ENCODE peak calls at places on chromosomes 12 and 14, in six cellular contexts. One of them, this sample, is unnamed.

GRCh38 chr12:3161861-3162260 is 84.7 kb downstream of the TSPAN9 start:
- DNase-seq in NCI-H1436: no peak
- DNase-seq in IMR-90: no peak
- DNase-seq in cerebellum: no peak
- DNase-seq in NCI-H1105 treated with DMSO at 0.1 percent for 48 hours: no peak
- DNase-seq in SIG-M5: no peak
- DNase-seq in this sample: peak

GRCh38 chr12:124848621-124849380 is 14.9 kb downstream of the SCARB1 start:
- DNase-seq in NCI-H1436: no peak
- DNase-seq in IMR-90: no peak
- DNase-seq in cerebellum: peak
- DNase-seq in NCI-H1105 treated with DMSO at 0.1 percent for 48 hours: no peak
- DNase-seq in SIG-M5: no peak
- DNase-seq in this sample: no peak

GRCh38 chr12:90484130-90484529 is 470.8 kb downstream of the CCER1 start:
- DNase-seq in NCI-H1436: no peak
- DNase-seq in IMR-90: no peak
- DNase-seq in cerebellum: no peak
- DNase-seq in NCI-H1105 treated with DMSO at 0.1 percent for 48 hours: no peak
- DNase-seq in SIG-M5: no peak
- DNase-seq in this sample: no peak

GRCh38 chr14:104549536-104550339 is 29.8 kb upstream of the C14orf180 start:
- DNase-seq in NCI-H1436: no peak
- DNase-seq in IMR-90: no peak
- DNase-seq in cerebellum: no peak
- DNase-seq in NCI-H1105 treated with DMSO at 0.1 percent for 48 hours: no peak
- DNase-seq in SIG-M5: no peak
- DNase-seq in this sample: no peak

GRCh38 chr12:6500466-6500865 is 6.6 kb downstream of the NCAPD2 start:
- DNase-seq in NCI-H1436: no peak
- DNase-seq in IMR-90: no peak
- DNase-seq in cerebellum: no peak
- DNase-seq in NCI-H1105 treated with DMSO at 0.1 percent for 48 hours: no peak
- DNase-seq in SIG-M5: no peak
- DNase-seq in this sample: no peak

GRCh38 chr12:68364893-68365725 is 32.9 kb upstream of the MDM1 start:
- DNase-seq in NCI-H1436: no peak
- DNase-seq in IMR-90: peak
- DNase-seq in cerebellum: peak
- DNase-seq in NCI-H1105 treated with DMSO at 0.1 percent for 48 hours: no peak
- DNase-seq in SIG-M5: peak
- DNase-seq in this sample: peak

GRCh38 chr12:62434504-62435336 is 31.9 kb upstream of the MON2 start:
- DNase-seq in NCI-H1436: no peak
- DNase-seq in IMR-90: no peak
- DNase-seq in cerebellum: no peak
- DNase-seq in NCI-H1105 treated with DMSO at 0.1 percent for 48 hours: peak
- DNase-seq in SIG-M5: no peak
- DNase-seq in this sample: peak

GRCh38 chr14:91146661-91147060 is 32.8 kb downstream of the DGLUCY start:
- DNase-seq in NCI-H1436: no peak
- DNase-seq in IMR-90: no peak
- DNase-seq in cerebellum: no peak
- DNase-seq in NCI-H1105 treated with DMSO at 0.1 percent for 48 hours: no peak
- DNase-seq in SIG-M5: no peak
- DNase-seq in this sample: no peak

GRCh38 chr12:94140556-94140955 is 7.8 kb upstream of the PLXNC1 start:
- DNase-seq in NCI-H1436: no peak
- DNase-seq in IMR-90: peak
- DNase-seq in cerebellum: no peak
- DNase-seq in NCI-H1105 treated with DMSO at 0.1 percent for 48 hours: peak
- DNase-seq in SIG-M5: no peak
- DNase-seq in this sample: no peak

GRCh38 chr12:54215990-54216579 is 27.3 kb upstream of the SMUG1 start:
- DNase-seq in NCI-H1436: peak
- DNase-seq in IMR-90: no peak
- DNase-seq in cerebellum: no peak
- DNase-seq in NCI-H1105 treated with DMSO at 0.1 percent for 48 hours: no peak
- DNase-seq in SIG-M5: no peak
- DNase-seq in this sample: no peak

GRCh38 chr14:32472512-32473472 is 143.7 kb downstream of the AKAP6 start:
- DNase-seq in NCI-H1436: no peak
- DNase-seq in IMR-90: peak
- DNase-seq in cerebellum: peak
- DNase-seq in NCI-H1105 treated with DMSO at 0.1 percent for 48 hours: peak
- DNase-seq in SIG-M5: no peak
- DNase-seq in this sample: no peak

GRCh38 chr12:75969768-75970167 is 61.8 kb downstream of the PHLDA1 start:
- DNase-seq in NCI-H1436: no peak
- DNase-seq in IMR-90: no peak
- DNase-seq in cerebellum: no peak
- DNase-seq in NCI-H1105 treated with DMSO at 0.1 percent for 48 hours: no peak
- DNase-seq in SIG-M5: no peak
- DNase-seq in this sample: no peak

GRCh38 chr14:104441275-104442106 is 138.1 kb upstream of the C14orf180 start:
- DNase-seq in NCI-H1436: no peak
- DNase-seq in IMR-90: no peak
- DNase-seq in cerebellum: no peak
- DNase-seq in NCI-H1105 treated with DMSO at 0.1 percent for 48 hours: no peak
- DNase-seq in SIG-M5: no peak
- DNase-seq in this sample: no peak

GRCh38 chr14:76472199-76472723 is 96.3 kb downstream of the ESRRB start:
- DNase-seq in NCI-H1436: no peak
- DNase-seq in IMR-90: no peak
- DNase-seq in cerebellum: no peak
- DNase-seq in NCI-H1105 treated with DMSO at 0.1 percent for 48 hours: no peak
- DNase-seq in SIG-M5: no peak
- DNase-seq in this sample: no peak

GRCh38 chr14:73393375-73393774 is 65.0 kb downstream of the NUMB start:
- DNase-seq in NCI-H1436: no peak
- DNase-seq in IMR-90: no peak
- DNase-seq in cerebellum: no peak
- DNase-seq in NCI-H1105 treated with DMSO at 0.1 percent for 48 hours: peak
- DNase-seq in SIG-M5: no peak
- DNase-seq in this sample: no peak

GRCh38 chr14:102574840-102575478 is 17.5 kb upstream of the RCOR1 start:
- DNase-seq in NCI-H1436: no peak
- DNase-seq in IMR-90: no peak
- DNase-seq in cerebellum: no peak
- DNase-seq in NCI-H1105 treated with DMSO at 0.1 percent for 48 hours: no peak
- DNase-seq in SIG-M5: no peak
- DNase-seq in this sample: no peak

GRCh38 chr14:72830786-72831583 is 62.9 kb downstream of the DPF3 start:
- DNase-seq in NCI-H1436: no peak
- DNase-seq in IMR-90: no peak
- DNase-seq in cerebellum: no peak
- DNase-seq in NCI-H1105 treated with DMSO at 0.1 percent for 48 hours: no peak
- DNase-seq in SIG-M5: no peak
- DNase-seq in this sample: no peak

GRCh38 chr14:97414718-97415098 is 617.5 kb downstream of the VRK1 start:
- DNase-seq in NCI-H1436: no peak
- DNase-seq in IMR-90: no peak
- DNase-seq in cerebellum: no peak
- DNase-seq in NCI-H1105 treated with DMSO at 0.1 percent for 48 hours: no peak
- DNase-seq in SIG-M5: no peak
- DNase-seq in this sample: no peak

GRCh38 chr12:52221912-52222457 is 11.1 kb upstream of the KRT7 start:
- DNase-seq in NCI-H1436: no peak
- DNase-seq in IMR-90: peak
- DNase-seq in cerebellum: no peak
- DNase-seq in NCI-H1105 treated with DMSO at 0.1 percent for 48 hours: no peak
- DNase-seq in SIG-M5: no peak
- DNase-seq in this sample: no peak

GRCh38 chr12:31206038-31206670 is 119.8 kb downstream of the SINHCAF start:
- DNase-seq in NCI-H1436: no peak
- DNase-seq in IMR-90: peak
- DNase-seq in cerebellum: no peak
- DNase-seq in NCI-H1105 treated with DMSO at 0.1 percent for 48 hours: no peak
- DNase-seq in SIG-M5: no peak
- DNase-seq in this sample: no peak

GRCh38 chr12:68267892-68268396 is 14.5 kb upstream of the IL22 start:
- DNase-seq in NCI-H1436: no peak
- DNase-seq in IMR-90: peak
- DNase-seq in cerebellum: no peak
- DNase-seq in NCI-H1105 treated with DMSO at 0.1 percent for 48 hours: no peak
- DNase-seq in SIG-M5: no peak
- DNase-seq in this sample: no peak

GRCh38 chr12:59736786-59737185 is 141.0 kb downstream of the SLC16A7 start:
- DNase-seq in NCI-H1436: no peak
- DNase-seq in IMR-90: peak
- DNase-seq in cerebellum: no peak
- DNase-seq in NCI-H1105 treated with DMSO at 0.1 percent for 48 hours: no peak
- DNase-seq in SIG-M5: no peak
- DNase-seq in this sample: no peak

GRCh38 chr12:22312336-22312735 is 22.2 kb downstream of the ST8SIA1 start:
- DNase-seq in NCI-H1436: no peak
- DNase-seq in IMR-90: peak
- DNase-seq in cerebellum: peak
- DNase-seq in NCI-H1105 treated with DMSO at 0.1 percent for 48 hours: no peak
- DNase-seq in SIG-M5: no peak
- DNase-seq in this sample: no peak

GRCh38 chr14:50830044-50830931 is 674 bp downstream of the NIN start:
- DNase-seq in NCI-H1436: peak
- DNase-seq in IMR-90: peak
- DNase-seq in cerebellum: peak
- DNase-seq in NCI-H1105 treated with DMSO at 0.1 percent for 48 hours: peak
- DNase-seq in SIG-M5: no peak
- DNase-seq in this sample: peak

GRCh38 chr12:77834618-77835017 is 3.9 kb downstream of the NAV3 start:
- DNase-seq in NCI-H1436: no peak
- DNase-seq in IMR-90: no peak
- DNase-seq in cerebellum: no peak
- DNase-seq in NCI-H1105 treated with DMSO at 0.1 percent for 48 hours: no peak
- DNase-seq in SIG-M5: no peak
- DNase-seq in this sample: no peak

GRCh38 chr14:81464253-81465001 is 64.3 kb upstream of the STON2 start:
- DNase-seq in NCI-H1436: peak
- DNase-seq in IMR-90: peak
- DNase-seq in cerebellum: peak
- DNase-seq in NCI-H1105 treated with DMSO at 0.1 percent for 48 hours: peak
- DNase-seq in SIG-M5: no peak
- DNase-seq in this sample: no peak

GRCh38 chr12:57611810-57612710 is 825 bp downstream of the ARHGEF25 start:
- DNase-seq in NCI-H1436: no peak
- DNase-seq in IMR-90: no peak
- DNase-seq in cerebellum: peak
- DNase-seq in NCI-H1105 treated with DMSO at 0.1 percent for 48 hours: no peak
- DNase-seq in SIG-M5: no peak
- DNase-seq in this sample: no peak

GRCh38 chr14:39268393-39268792 is 34.7 kb downstream of the MIA2 start:
- DNase-seq in NCI-H1436: peak
- DNase-seq in IMR-90: peak
- DNase-seq in cerebellum: peak
- DNase-seq in NCI-H1105 treated with DMSO at 0.1 percent for 48 hours: peak
- DNase-seq in SIG-M5: no peak
- DNase-seq in this sample: no peak

GRCh38 chr12:3418609-3419469 is 72.2 kb upstream of the PRMT8 start:
- DNase-seq in NCI-H1436: no peak
- DNase-seq in IMR-90: no peak
- DNase-seq in cerebellum: no peak
- DNase-seq in NCI-H1105 treated with DMSO at 0.1 percent for 48 hours: peak
- DNase-seq in SIG-M5: no peak
- DNase-seq in this sample: peak

GRCh38 chr12:19482551-19483109 is 43.3 kb downstream of the AEBP2 start:
- DNase-seq in NCI-H1436: no peak
- DNase-seq in IMR-90: no peak
- DNase-seq in cerebellum: no peak
- DNase-seq in NCI-H1105 treated with DMSO at 0.1 percent for 48 hours: no peak
- DNase-seq in SIG-M5: no peak
- DNase-seq in this sample: no peak

GRCh38 chr14:104965561-104966231 is 12.5 kb downstream of the AHNAK2 start:
- DNase-seq in NCI-H1436: no peak
- DNase-seq in IMR-90: no peak
- DNase-seq in cerebellum: no peak
- DNase-seq in NCI-H1105 treated with DMSO at 0.1 percent for 48 hours: no peak
- DNase-seq in SIG-M5: no peak
- DNase-seq in this sample: no peak

GRCh38 chr12:11717533-11717961 is 68.1 kb downstream of the ETV6 start:
- DNase-seq in NCI-H1436: no peak
- DNase-seq in IMR-90: peak
- DNase-seq in cerebellum: no peak
- DNase-seq in NCI-H1105 treated with DMSO at 0.1 percent for 48 hours: no peak
- DNase-seq in SIG-M5: no peak
- DNase-seq in this sample: no peak